ENCODE peak calls at places on chromosomes 11 and 22, in five cellular contexts. V is transverse colon, C is PC-3, K is dorsolateral prefrontal cortex, P is RWPE1. I is an unnamed sample.

GRCh38 chr11:104764718-104765045 is 133.6 kb downstream of the CASP12 start:
- DNase-seq in V (no peak), C (no peak), K (no peak), P (no peak), I (no peak)

GRCh38 chr11:128565881-128566280 is 21.5 kb downstream of the ETS1 start:
- DNase-seq in V (peak; percentile 59), C (no peak), K (no peak), P (no peak), I (peak; percentile 96)

GRCh38 chr11:86588566-86589090 is 83.8 kb downstream of the ME3 start:
- DNase-seq in V (no peak), C (no peak), K (no peak), P (no peak), I (no peak)

GRCh38 chr11:108880510-108880909 is 215.6 kb downstream of the DDX10 start:
- DNase-seq in V (no peak), C (no peak), K (no peak), P (no peak), I (no peak)

GRCh38 chr22:48835364-48835763 is 992.3 kb downstream of the BRD1 start:
- DNase-seq in V (no peak), C (no peak), K (peak; percentile 24), P (no peak), I (no peak)

GRCh38 chr11:71182791-71183556 is 69.4 kb downstream of the SHANK2 start:
- DNase-seq in V (no peak), C (no peak), K (no peak), P (no peak), I (no peak)

GRCh38 chr22:44604455-44604854 is 97.5 kb upstream of the PRR5 start:
- DNase-seq in V (no peak), C (no peak), K (no peak), P (no peak), I (no peak)

GRCh38 chr11:95074806-95075563 is 8.3 kb downstream of the SRSF8 start:
- DNase-seq in V (peak; percentile 82), C (peak; percentile 37), K (no peak), P (no peak), I (peak; percentile 84)

GRCh38 chr11:3950996-3951662 is 95.7 kb downstream of the STIM1 start:
- DNase-seq in V (no peak), C (no peak), K (no peak), P (no peak), I (no peak)

GRCh38 chr11:127003260-127003981 is 2.9 kb upstream of the KIRREL3 start:
- DNase-seq in V (no peak), C (no peak), K (peak; percentile 54), P (no peak), I (no peak)

GRCh38 chr11:73916435-73916834 is 34.4 kb upstream of the DNAJB13 start:
- DNase-seq in V (no peak), C (peak; percentile 40), K (no peak), P (peak; percentile 30), I (peak; percentile 89)

GRCh38 chr11:116240661-116241060 is 532.1 kb downstream of the BUD13 start:
- DNase-seq in V (no peak), C (no peak), K (no peak), P (no peak), I (no peak)

GRCh38 chr11:125114518-125114917 is 3.1 kb upstream of the TMEM218 start:
- DNase-seq in V (no peak), C (no peak), K (no peak), P (no peak), I (peak; percentile 10)

GRCh38 chr11:57255618-57256017 is 18.6 kb upstream of the APLNR start:
- DNase-seq in V (no peak), C (peak; percentile 18), K (no peak), P (no peak), I (no peak)

GRCh38 chr11:75582935-75583709 is 21.1 kb downstream of the SERPINH1 start:
- DNase-seq in V (peak; percentile 57), C (peak; percentile 60), K (peak; percentile 53), P (peak; percentile 80), I (peak; percentile 31)

GRCh38 chr22:21933899-21934298 is 18.7 kb downstream of the PPM1F start:
- DNase-seq in V (no peak), C (no peak), K (peak; percentile 69), P (no peak), I (no peak)

GRCh38 chr11:64165482-64165841 is 451 bp downstream of the MACROD1 start:
- DNase-seq in V (peak; percentile 35), C (peak; percentile 18), K (no peak), P (no peak), I (no peak)

GRCh38 chr11:16795146-16795545 is 56.7 kb downstream of the C11orf58 start:
- DNase-seq in V (no peak), C (no peak), K (no peak), P (no peak), I (no peak)

GRCh38 chr22:27045103-27045940 is 387.9 kb downstream of the MIAT start:
- DNase-seq in V (no peak), C (peak; percentile 1), K (no peak), P (peak; percentile 34), I (no peak)

GRCh38 chr11:92272651-92273050 is 48.0 kb downstream of the FAT3 start:
- DNase-seq in V (no peak), C (no peak), K (no peak), P (no peak), I (no peak)

GRCh38 chr22:37324340-37325023 is 42.2 kb downstream of the CYTH4 start:
- DNase-seq in V (no peak), C (no peak), K (no peak), P (no peak), I (peak; percentile 71)

GRCh38 chr22:37329239-37330140 is 47.2 kb downstream of the CYTH4 start:
- DNase-seq in V (no peak), C (peak; percentile 75), K (no peak), P (no peak), I (no peak)

GRCh38 chr22:37325024-37325395 is 42.7 kb downstream of the CYTH4 start:
- DNase-seq in V (no peak), C (no peak), K (no peak), P (no peak), I (no peak)

GRCh38 chr22:37328017-37328416 is 45.7 kb downstream of the CYTH4 start:
- DNase-seq in V (no peak), C (peak; percentile 93), K (no peak), P (peak; percentile 83), I (peak; percentile 73)

DNA sequence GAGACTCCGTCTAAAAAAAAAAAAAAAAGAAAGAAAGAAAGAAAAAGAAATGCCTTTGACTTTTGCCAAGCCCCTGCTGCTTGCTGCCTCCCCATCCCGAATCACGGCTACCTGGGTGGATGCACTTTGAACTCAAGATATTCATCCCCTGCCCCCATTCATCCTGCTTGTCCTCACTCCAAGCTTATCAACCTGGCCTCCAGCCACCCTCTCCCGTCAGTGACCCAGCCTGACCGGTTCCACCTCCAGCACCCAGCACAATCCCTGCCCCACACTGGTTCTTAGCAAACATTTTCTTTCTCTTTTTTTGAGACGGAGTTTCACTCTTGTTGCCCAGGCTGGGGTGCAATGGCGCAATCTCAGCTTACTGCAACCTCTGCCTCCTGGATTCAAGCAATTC is 44.4 kb downstream of the CYTH4 start:
- DNase-seq in V (peak; percentile 58), C (peak; percentile 53), K (no peak), P (no peak), I (peak; percentile 95)
- H3K27ac ChIP-seq in V (no peak overlapping the region), C (peak overlapping the region; percentile 100), K (no peak overlapping the region), P (peak overlapping the region; percentile 93), I (peak overlapping the region; percentile 5)

GRCh38 chr11:68282861-68283230 is 11.1 kb upstream of the C11orf24 start:
- DNase-seq in V (no peak), C (no peak), K (no peak), P (no peak), I (no peak)

GRCh38 chr11:68287419-68287818 is 15.6 kb upstream of the C11orf24 start:
- DNase-seq in V (no peak), C (no peak), K (no peak), P (no peak), I (no peak)

GRCh38 chr11:68276864-68277263 is 5.1 kb upstream of the C11orf24 start:
- DNase-seq in V (no peak), C (no peak), K (no peak), P (no peak), I (no peak)

GRCh38 chr11:68279676-68280075 is 7.9 kb upstream of the C11orf24 start:
- DNase-seq in V (no peak), C (peak; percentile 5), K (no peak), P (no peak), I (no peak)

DNA sequence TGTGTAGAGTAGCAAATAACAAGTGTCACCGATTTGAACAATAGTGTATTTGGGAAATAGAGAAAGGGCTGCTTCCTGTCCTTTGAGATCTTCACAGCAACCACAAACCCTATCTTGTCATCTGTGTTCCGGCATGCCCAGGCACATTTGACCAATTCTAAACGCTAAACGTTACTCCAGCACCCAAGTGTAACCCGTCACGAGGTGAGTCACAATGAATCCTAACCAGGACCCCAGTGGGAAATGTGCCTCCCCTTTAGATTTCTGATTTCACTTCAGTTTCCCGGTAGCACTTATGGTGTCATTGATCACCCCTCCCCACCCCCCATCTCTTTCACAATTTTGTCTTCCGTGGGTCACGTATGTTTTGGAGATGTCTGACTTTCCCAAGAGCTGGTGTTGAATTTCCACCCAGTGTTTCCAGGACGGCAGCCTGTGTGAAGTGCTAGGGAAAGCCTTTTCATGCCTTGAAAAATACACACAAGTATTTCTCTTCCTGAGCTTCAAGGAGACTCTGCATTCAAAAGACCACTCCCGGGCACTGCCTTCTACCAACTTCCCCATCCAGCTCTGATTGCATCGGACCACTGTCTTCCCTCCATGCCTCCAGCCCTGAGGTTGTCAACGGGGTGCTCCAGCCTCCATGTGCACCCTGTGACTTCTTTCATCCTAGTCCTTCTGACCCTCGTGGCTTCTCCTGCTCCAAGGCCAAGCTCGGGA is 10.5 kb upstream of the C11orf24 start:
- DNase-seq in V (no peak), C (no peak), K (no peak), P (peak; percentile 22), I (no peak)
- H3K27ac ChIP-seq in V (no peak overlapping the region), C (no peak overlapping the region), K (no peak overlapping the region), P (peak overlapping the region; percentile 51), I (no peak overlapping the region)

DNA sequence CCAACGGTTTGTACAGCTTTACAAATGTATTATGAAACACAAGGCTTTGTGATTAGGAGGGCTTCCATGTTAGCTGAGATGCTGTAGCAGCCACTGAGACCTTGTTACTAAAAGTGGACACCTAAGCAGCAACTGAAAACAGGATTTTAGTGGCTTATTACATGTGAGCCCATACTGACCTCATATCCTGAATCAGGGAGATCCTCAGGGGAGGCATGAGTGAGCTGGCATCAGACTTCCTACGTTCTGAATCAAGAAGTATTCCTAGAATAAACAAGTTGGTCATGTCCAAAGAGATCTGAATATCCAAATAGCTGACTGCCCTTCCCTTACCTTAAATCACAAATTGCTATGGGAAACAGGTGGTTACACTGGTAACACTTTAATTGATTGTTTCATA is 59.1 kb upstream of the SCUBE2 start:
- DNase-seq in V (no peak), C (peak; percentile 73), K (no peak), P (no peak), I (no peak)
- H3K27ac ChIP-seq in V (no peak overlapping the region), C (peak overlapping the region; percentile 47), K (no peak overlapping the region), P (no peak overlapping the region), I (no peak overlapping the region)

GRCh38 chr22:37331811-37332536 is 49.7 kb downstream of the CYTH4 start:
- DNase-seq in V (no peak), C (peak; percentile 9), K (no peak), P (no peak), I (peak; percentile 56)
- H3K27ac ChIP-seq in V (no peak overlapping the region), C (peak overlapping the region; percentile 100), K (no peak overlapping the region), P (peak overlapping the region; percentile 65), I (no peak overlapping the region)

I was measured in small intestine.